ENCODE peak calls at places on chromosomes 12 and 14, in nine cellular contexts. C is tibial nerve, H is endothelial cell, B is neural crest cell, M is omental fat pad, R is brain microvascular endothelial cell, L is fibroblast of lung, D is IMR-90, K is RWPE1. S is an unnamed sample.

GRCh38 chr12:51524386-51524901 is 66.6 kb upstream of the SCN8A start:
- DNase-seq in B (no peak), K (no peak), L (peak), M (no peak), R (no peak), D (no peak), H (no peak), C (no peak), S (no peak)

GRCh38 chr12:27686147-27686546 is 10.1 kb upstream of the REP15 start:
- DNase-seq in D (no peak), K (no peak), R (no peak), L (no peak), B (no peak), M (no peak), C (no peak), H (no peak), S (no peak)

GRCh38 chr12:123071401-123072304 is 79.2 kb downstream of the PITPNM2 start:
- DNase-seq in C (no peak), D (no peak), R (no peak), H (no peak), K (no peak), M (no peak), L (no peak), B (no peak), S (no peak)

GRCh38 chr12:50934371-50934851 is 17.9 kb upstream of the HIGD1C start:
- DNase-seq in R (no peak), M (no peak), D (no peak), C (no peak), L (no peak), H (no peak), B (no peak), K (no peak), S (no peak)

GRCh38 chr14:69355955-69356321 is 42.2 kb downstream of the ERH start:
- DNase-seq in K (no peak), M (no peak), R (peak), L (peak), D (peak), B (no peak), H (no peak), C (peak), S (no peak)

GRCh38 chr14:103260629-103261124 is 73.4 kb upstream of the EIF5 start:
- DNase-seq in K (peak), M (no peak), L (peak), B (no peak), H (no peak), C (no peak), R (peak), D (peak), S (peak)

GRCh38 chr14:104108570-104109060 is 23.1 kb downstream of the ASPG start:
- DNase-seq in K (no peak), D (no peak), B (no peak), L (no peak), M (no peak), C (no peak), R (no peak), H (no peak), S (no peak)

GRCh38 chr14:95375539-95376109 is 55.9 kb upstream of the CLMN start:
- DNase-seq in D (no peak), B (no peak), C (no peak), M (no peak), L (no peak), R (no peak), H (no peak), K (no peak), S (no peak)

GRCh38 chr14:58560208-58560607 is 77.6 kb upstream of the DACT1 start:
- DNase-seq in R (no peak), C (no peak), M (no peak), B (no peak), L (peak), H (no peak), D (peak), K (no peak), S (peak)

GRCh38 chr12:86698581-86698980 is 442.4 kb upstream of the MGAT4C start:
- DNase-seq in L (peak), D (peak), C (no peak), K (no peak), R (peak), H (no peak), B (no peak), M (no peak), S (no peak)

GRCh38 chr12:95718772-95719171 is 71.8 kb downstream of the NTN4 start:
- DNase-seq in K (no peak), H (no peak), D (no peak), L (no peak), C (no peak), R (no peak), M (no peak), B (no peak), S (no peak)

GRCh38 chr12:95723693-95724384 is 66.7 kb downstream of the NTN4 start:
- DNase-seq in L (no peak), C (no peak), H (no peak), B (no peak), M (no peak), R (no peak), D (no peak), K (no peak), S (no peak)

GRCh38 chr12:95724767-95725166 is 65.8 kb downstream of the NTN4 start:
- DNase-seq in R (no peak), L (no peak), C (no peak), D (no peak), M (no peak), H (no peak), K (no peak), B (no peak), S (no peak)

GRCh38 chr12:95718001-95718400 is 72.6 kb downstream of the NTN4 start:
- DNase-seq in K (no peak), C (no peak), D (no peak), M (no peak), H (no peak), L (no peak), R (no peak), B (no peak), S (no peak)

DNA sequence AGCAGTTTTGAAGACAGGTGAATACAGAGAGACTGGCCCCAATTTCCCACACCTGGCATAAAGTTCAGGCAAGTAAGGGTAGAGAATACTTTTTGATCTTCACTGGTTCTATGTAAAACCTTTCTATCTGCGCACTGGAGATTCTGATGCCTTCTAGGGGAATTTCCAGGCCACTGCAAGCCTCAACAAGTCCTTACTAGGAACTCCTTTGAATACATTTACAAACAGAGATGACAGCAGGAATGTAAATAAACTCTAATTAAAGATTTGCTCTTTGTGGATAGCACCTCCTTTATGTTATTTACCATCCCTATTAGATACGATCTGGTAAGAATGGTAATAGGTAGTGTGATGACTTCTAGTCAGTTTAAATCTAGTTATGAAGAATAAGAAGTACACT is 69.2 kb downstream of the NTN4 start:
- DNase-seq in L (no peak), K (peak), C (no peak), B (no peak), R (no peak), D (peak), M (no peak), H (no peak), S (peak)
- TF ChIP-seq CTCF in L (peak), K (no peak), C (no peak), B (no peak), R (peak), D (peak), M (no peak), H (no peak), S (no peak)

GRCh38 chr12:25135531-25136154 is 59.3 kb downstream of the DNAI7 start:
- DNase-seq in R (no peak), D (no peak), K (peak), M (no peak), L (no peak), B (no peak), C (no peak), H (peak), S (peak)
- TF ChIP-seq CTCF in R (no peak), D (no peak), K (no peak), M (no peak), L (no peak), B (peak), C (no peak), H (peak), S (peak)

GRCh38 chr12:81461163-81461562 is 298.0 kb downstream of the PPFIA2 start:
- DNase-seq in B (no peak), D (no peak), M (no peak), K (no peak), R (no peak), H (no peak), C (no peak), L (no peak), S (peak)
- TF ChIP-seq CTCF in B (peak), D (no peak), M (no peak), K (no peak), R (peak), H (peak), C (no peak), L (no peak), S (peak)

GRCh38 chr14:36452850-36453249 is 67.2 kb downstream of the NKX2-1 start:
- DNase-seq in B (no peak), H (no peak), C (no peak), L (no peak), R (no peak), D (no peak), K (no peak), M (no peak), S (no peak)

GRCh38 chr14:36454599-36455240 is 65.3 kb downstream of the NKX2-1 start:
- DNase-seq in L (no peak), K (no peak), B (no peak), C (no peak), H (no peak), M (no peak), R (no peak), D (no peak), S (no peak)

GRCh38 chr14:36451346-36452065 is 68.5 kb downstream of the NKX2-1 start:
- DNase-seq in H (no peak), C (no peak), L (no peak), K (no peak), B (no peak), R (no peak), M (no peak), D (no peak), S (no peak)

GRCh38 chr14:36450550-36450949 is 69.5 kb downstream of the NKX2-1 start:
- DNase-seq in R (no peak), C (no peak), D (no peak), H (no peak), K (no peak), M (no peak), L (no peak), B (no peak), S (no peak)

GRCh38 chr14:36449903-36450302 is 70.1 kb downstream of the NKX2-1 start:
- DNase-seq in L (no peak), D (no peak), R (no peak), B (no peak), K (no peak), H (no peak), M (no peak), C (no peak), S (no peak)
- TF ChIP-seq CTCF in L (no peak), D (no peak), R (no peak), B (no peak), K (no peak), H (no peak), M (no peak), C (no peak), S (no peak)

DNA sequence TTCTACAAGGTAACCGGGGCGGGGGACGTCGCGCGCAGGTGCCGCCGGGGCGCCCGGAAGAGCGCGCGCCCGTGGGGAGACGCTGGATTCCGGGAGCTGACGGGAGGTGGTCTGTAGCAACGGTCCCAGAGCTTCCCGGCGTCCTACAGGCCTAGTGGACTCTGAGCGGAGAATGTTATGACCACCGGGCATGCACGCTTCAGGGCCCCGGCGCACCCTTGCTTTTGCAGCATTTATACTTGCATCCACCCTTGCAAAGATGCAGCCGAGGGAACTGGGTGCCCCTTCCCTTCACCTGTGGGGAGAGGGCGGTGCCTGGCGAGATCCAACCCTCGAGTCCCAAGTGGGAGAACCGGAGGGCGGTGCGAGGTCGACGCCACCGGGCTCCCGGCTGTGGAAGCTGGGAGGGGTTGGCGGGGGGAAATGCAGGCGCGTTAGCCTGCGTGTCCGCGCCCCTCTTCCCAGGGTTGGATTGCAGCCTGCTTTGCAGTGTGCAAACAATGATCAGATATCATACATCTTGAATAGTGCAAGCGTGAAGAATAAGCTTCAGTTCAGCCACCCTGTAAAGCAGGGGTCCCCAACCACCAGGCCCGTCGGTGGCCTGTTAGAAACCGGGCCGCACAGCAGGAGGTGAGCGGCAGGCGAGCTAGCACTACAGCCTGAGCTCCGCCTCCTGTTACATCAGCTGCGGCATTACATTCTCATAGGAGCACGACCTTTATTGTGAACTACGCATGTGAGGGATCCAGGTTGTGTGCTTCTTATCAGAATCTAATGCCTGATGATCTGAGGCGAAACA is 576 bp downstream of the ERP29 start:
- DNase-seq in L (peak), H (peak), C (no peak), B (peak), D (peak), M (no peak), K (peak), R (peak), S (peak)
- TF ChIP-seq CTCF in L (no peak), H (peak), C (no peak), B (peak), D (no peak), M (no peak), K (no peak), R (no peak), S (no peak)

DNA sequence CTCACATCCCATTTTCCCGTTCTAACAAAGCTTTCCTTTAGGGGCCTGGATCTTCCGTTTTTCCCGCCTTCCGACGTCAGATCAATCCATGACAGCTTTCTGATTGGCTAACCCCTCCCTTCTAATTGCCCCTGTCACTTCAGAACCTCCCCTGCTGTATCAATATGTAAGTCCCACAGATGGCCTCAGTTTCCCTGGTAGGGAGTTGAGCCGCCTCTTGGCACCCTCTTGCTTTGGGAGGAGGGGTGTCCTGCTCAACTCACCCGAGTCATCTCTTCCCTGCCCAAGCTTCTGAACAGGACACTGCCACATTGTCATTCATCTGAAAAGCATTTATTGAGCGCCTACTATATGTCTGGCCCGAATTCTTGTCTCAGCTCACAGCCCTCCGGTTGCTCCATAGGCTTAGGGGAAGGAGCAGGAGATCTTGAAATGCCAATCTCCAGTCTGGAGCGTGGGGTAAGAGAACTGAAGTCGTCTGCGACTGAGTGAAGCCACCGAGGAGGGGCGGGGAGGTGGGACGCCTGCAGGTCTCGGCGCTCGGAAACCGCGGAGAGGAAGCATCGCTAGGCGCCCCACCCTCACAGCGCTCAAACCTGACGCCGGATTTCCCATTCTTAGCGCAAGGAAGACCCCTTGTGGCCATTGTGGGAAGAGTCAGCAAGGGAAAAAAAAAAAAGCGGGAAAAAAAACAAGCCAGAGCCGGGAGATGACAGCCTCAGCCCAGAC is 28.0 kb upstream of the SMUG1 start:
- DNase-seq in D (peak), H (peak), L (peak), R (peak), M (no peak), B (peak), C (no peak), K (peak), S (peak)
- TF ChIP-seq CTCF in D (peak), H (peak), L (peak), R (peak), M (no peak), B (peak), C (peak), K (peak), S (peak)

S was measured in GM12865.